ENCODE peak calls at places on chromosomes 1 and 21, in eight cellular contexts. One of them, this sample, is unnamed.

GRCh38 chr1:156766288-156767100 is 841 bp upstream of the PRCC start:
- DNase-seq in RPMI7951: no peak
- DNase-seq in NB4: no peak
- DNase-seq in left ventricle myocardium inferior: no peak
- DNase-seq in H7: no peak
- DNase-seq in cerebellum: no peak
- DNase-seq in M059J: no peak
- DNase-seq in activated T-helper 1 cell treated with anti-CD3 and anti-CD28 coated beads, Interleukin-12 subunit alpha, Interleukin-12 subunit beta, Interleukin-2, Interleukin-4 antibody, amounts not matched to agents 30 ng/mL and 10 ng/mL and 1 ng/mL, durations not matched to agents 14 hours and 24 hours and 36 hours: no peak
- DNase-seq in this sample: no peak

GRCh38 chr1:203116048-203116810 is 11.3 kb upstream of the ADORA1 start:
- DNase-seq in RPMI7951: no peak
- DNase-seq in NB4: no peak
- DNase-seq in left ventricle myocardium inferior: no peak
- DNase-seq in H7: no peak
- DNase-seq in cerebellum: no peak
- DNase-seq in M059J: no peak
- DNase-seq in activated T-helper 1 cell treated with anti-CD3 and anti-CD28 coated beads, Interleukin-12 subunit alpha, Interleukin-12 subunit beta, Interleukin-2, Interleukin-4 antibody, amounts not matched to agents 30 ng/mL and 10 ng/mL and 1 ng/mL, durations not matched to agents 14 hours and 24 hours and 36 hours: no peak
- DNase-seq in this sample: no peak

GRCh38 chr1:3736708-3737107 is 15.5 kb upstream of the CCDC27 start:
- DNase-seq in RPMI7951: no peak
- DNase-seq in NB4: no peak
- DNase-seq in left ventricle myocardium inferior: no peak
- DNase-seq in H7: no peak
- DNase-seq in cerebellum: no peak
- DNase-seq in M059J: no peak
- DNase-seq in activated T-helper 1 cell treated with anti-CD3 and anti-CD28 coated beads, Interleukin-12 subunit alpha, Interleukin-12 subunit beta, Interleukin-2, Interleukin-4 antibody, amounts not matched to agents 30 ng/mL and 10 ng/mL and 1 ng/mL, durations not matched to agents 14 hours and 24 hours and 36 hours: no peak
- DNase-seq in this sample: no peak

GRCh38 chr1:81430236-81430635 is 370.5 kb upstream of the ADGRL2 start:
- DNase-seq in RPMI7951: no peak
- DNase-seq in NB4: no peak
- DNase-seq in left ventricle myocardium inferior: no peak
- DNase-seq in H7: peak
- DNase-seq in cerebellum: no peak
- DNase-seq in M059J: no peak
- DNase-seq in activated T-helper 1 cell treated with anti-CD3 and anti-CD28 coated beads, Interleukin-12 subunit alpha, Interleukin-12 subunit beta, Interleukin-2, Interleukin-4 antibody, amounts not matched to agents 30 ng/mL and 10 ng/mL and 1 ng/mL, durations not matched to agents 14 hours and 24 hours and 36 hours: no peak
- DNase-seq in this sample: no peak

GRCh38 chr1:206471415-206471801 is 1.1 kb downstream of the IKBKE start:
- DNase-seq in RPMI7951: no peak
- DNase-seq in NB4: no peak
- DNase-seq in left ventricle myocardium inferior: no peak
- DNase-seq in H7: peak
- DNase-seq in cerebellum: no peak
- DNase-seq in M059J: no peak
- DNase-seq in activated T-helper 1 cell treated with anti-CD3 and anti-CD28 coated beads, Interleukin-12 subunit alpha, Interleukin-12 subunit beta, Interleukin-2, Interleukin-4 antibody, amounts not matched to agents 30 ng/mL and 10 ng/mL and 1 ng/mL, durations not matched to agents 14 hours and 24 hours and 36 hours: peak
- DNase-seq in this sample: no peak

GRCh38 chr1:234975941-234976871 is 152.4 kb downstream of the TOMM20 start:
- DNase-seq in RPMI7951: no peak
- DNase-seq in NB4: no peak
- DNase-seq in left ventricle myocardium inferior: no peak
- DNase-seq in H7: no peak
- DNase-seq in cerebellum: no peak
- DNase-seq in M059J: no peak
- DNase-seq in activated T-helper 1 cell treated with anti-CD3 and anti-CD28 coated beads, Interleukin-12 subunit alpha, Interleukin-12 subunit beta, Interleukin-2, Interleukin-4 antibody, amounts not matched to agents 30 ng/mL and 10 ng/mL and 1 ng/mL, durations not matched to agents 14 hours and 24 hours and 36 hours: no peak
- DNase-seq in this sample: no peak

GRCh38 chr1:110048923-110049601 is 14.6 kb downstream of the STRIP1 start:
- DNase-seq in RPMI7951: no peak
- DNase-seq in NB4: no peak
- DNase-seq in left ventricle myocardium inferior: no peak
- DNase-seq in H7: no peak
- DNase-seq in cerebellum: no peak
- DNase-seq in M059J: no peak
- DNase-seq in activated T-helper 1 cell treated with anti-CD3 and anti-CD28 coated beads, Interleukin-12 subunit alpha, Interleukin-12 subunit beta, Interleukin-2, Interleukin-4 antibody, amounts not matched to agents 30 ng/mL and 10 ng/mL and 1 ng/mL, durations not matched to agents 14 hours and 24 hours and 36 hours: no peak
- DNase-seq in this sample: no peak

GRCh38 chr1:94285026-94285654 is 47.8 kb upstream of the ARHGAP29 start:
- DNase-seq in RPMI7951: peak
- DNase-seq in NB4: no peak
- DNase-seq in left ventricle myocardium inferior: no peak
- DNase-seq in H7: no peak
- DNase-seq in cerebellum: no peak
- DNase-seq in M059J: peak
- DNase-seq in activated T-helper 1 cell treated with anti-CD3 and anti-CD28 coated beads, Interleukin-12 subunit alpha, Interleukin-12 subunit beta, Interleukin-2, Interleukin-4 antibody, amounts not matched to agents 30 ng/mL and 10 ng/mL and 1 ng/mL, durations not matched to agents 14 hours and 24 hours and 36 hours: no peak
- DNase-seq in this sample: no peak

GRCh38 chr21:36487641-36488307 is 7.9 kb upstream of the CLDN14 start:
- DNase-seq in RPMI7951: no peak
- DNase-seq in NB4: peak
- DNase-seq in left ventricle myocardium inferior: no peak
- DNase-seq in H7: no peak
- DNase-seq in cerebellum: no peak
- DNase-seq in M059J: peak
- DNase-seq in activated T-helper 1 cell treated with anti-CD3 and anti-CD28 coated beads, Interleukin-12 subunit alpha, Interleukin-12 subunit beta, Interleukin-2, Interleukin-4 antibody, amounts not matched to agents 30 ng/mL and 10 ng/mL and 1 ng/mL, durations not matched to agents 14 hours and 24 hours and 36 hours: no peak
- DNase-seq in this sample: peak

GRCh38 chr1:151534662-151535278 is 5.3 kb upstream of the TUFT1 start:
- DNase-seq in RPMI7951: peak
- DNase-seq in NB4: peak
- DNase-seq in left ventricle myocardium inferior: peak
- DNase-seq in H7: peak
- DNase-seq in cerebellum: peak
- DNase-seq in M059J: peak
- DNase-seq in activated T-helper 1 cell treated with anti-CD3 and anti-CD28 coated beads, Interleukin-12 subunit alpha, Interleukin-12 subunit beta, Interleukin-2, Interleukin-4 antibody, amounts not matched to agents 30 ng/mL and 10 ng/mL and 1 ng/mL, durations not matched to agents 14 hours and 24 hours and 36 hours: peak
- DNase-seq in this sample: no peak

GRCh38 chr1:201488817-201489581 is 17.9 kb downstream of the CSRP1 start:
- DNase-seq in RPMI7951: peak
- DNase-seq in NB4: no peak
- DNase-seq in left ventricle myocardium inferior: peak
- DNase-seq in H7: no peak
- DNase-seq in cerebellum: no peak
- DNase-seq in M059J: peak
- DNase-seq in activated T-helper 1 cell treated with anti-CD3 and anti-CD28 coated beads, Interleukin-12 subunit alpha, Interleukin-12 subunit beta, Interleukin-2, Interleukin-4 antibody, amounts not matched to agents 30 ng/mL and 10 ng/mL and 1 ng/mL, durations not matched to agents 14 hours and 24 hours and 36 hours: no peak
- DNase-seq in this sample: peak

This sample was measured in GF-D8.